ENCODE peak calls at places on chromosomes 7 and 10, in six cellular contexts. U is GM12878, R is K562, F is HepG2, N is HCT116, H is SK-N-SH. P is an unnamed sample.

GRCh38 chr7:64101126-64101942 is 56.1 kb downstream of the ZNF727 start:
- DNase-seq in R (no peak), F (no peak), N (no peak), U (no peak), H (no peak), P (no peak)

GRCh38 chr7:74221713-74222112 is 11.9 kb downstream of the LAT2 start:
- DNase-seq in U (no peak), R (no peak), H (no peak), N (no peak), F (no peak), P (no peak)

GRCh38 chr7:105808703-105809590 is 67.5 kb downstream of the ATXN7L1 start:
- DNase-seq in H (no peak), R (no peak), N (no peak), U (peak), F (no peak), P (no peak)

GRCh38 chr10:97718659-97719142 is 5.2 kb downstream of the MARVELD1 start:
- DNase-seq in N (peak), F (peak), U (no peak), R (no peak), H (peak), P (peak)

GRCh38 chr7:115707684-115708341 is 322.8 kb downstream of the TFEC start:
- DNase-seq in U (no peak), R (no peak), N (no peak), F (no peak), H (no peak), P (no peak)

GRCh38 chr7:111438369-111439289 is 123.7 kb downstream of the IMMP2L start:
- DNase-seq in N (no peak), H (no peak), R (peak), U (no peak), F (no peak), P (no peak)

GRCh38 chr7:4416436-4417092 is 265.5 kb upstream of the FOXK1 start:
- DNase-seq in H (peak), F (no peak), U (no peak), R (peak), N (no peak), P (no peak)

GRCh38 chr10:86601956-86602592 is 52.3 kb upstream of the OPN4 start:
- DNase-seq in F (peak), U (no peak), N (no peak), R (no peak), H (no peak), P (no peak)

GRCh38 chr7:78326870-78327269 is 528.3 kb downstream of the PHTF2 start:
- DNase-seq in H (no peak), U (no peak), N (no peak), R (no peak), F (no peak), P (no peak)

GRCh38 chr10:110600487-110601101 is 33.1 kb downstream of the SMC3 start:
- DNase-seq in F (peak), R (peak), H (peak), N (peak), U (no peak), P (no peak)

GRCh38 chr10:78531088-78531487 is 497.4 kb downstream of the RPS24 start:
- DNase-seq in U (no peak), N (no peak), R (no peak), F (no peak), H (no peak), P (no peak)

GRCh38 chr10:53487019-53487983 is 714.7 kb upstream of the MBL2 start:
- DNase-seq in U (no peak), N (no peak), F (no peak), H (no peak), R (no peak), P (no peak)

GRCh38 chr7:104795616-104796398 is 218.2 kb upstream of the KMT2E start:
- DNase-seq in H (no peak), F (no peak), R (no peak), U (no peak), N (no peak), P (no peak)

GRCh38 chr7:21942955-21943354 is 2.7 kb downstream of the CDCA7L start:
- DNase-seq in N (no peak), R (no peak), H (no peak), F (no peak), U (no peak), P (no peak)

GRCh38 chr7:1511829-1512422 is 7.7 kb upstream of the INTS1 start:
- DNase-seq in H (no peak), U (no peak), R (no peak), N (no peak), F (no peak), P (no peak)

GRCh38 chr10:110437761-110438341 is 59.9 kb upstream of the DUSP5 start:
- DNase-seq in N (no peak), H (no peak), F (no peak), U (no peak), R (no peak), P (no peak)

GRCh38 chr10:12594448-12594944 is 245.1 kb downstream of the CAMK1D start:
- DNase-seq in R (no peak), U (no peak), N (no peak), F (no peak), H (no peak), P (no peak)

GRCh38 chr7:134355925-134356324 is 39.2 kb upstream of the SLC35B4 start:
- DNase-seq in F (peak), U (no peak), N (no peak), H (no peak), R (no peak), P (no peak)
- TF ChIP-seq JUND in F (no peak), U (no peak), N (no peak), H (no peak), R (no peak), P (no peak)

DNA sequence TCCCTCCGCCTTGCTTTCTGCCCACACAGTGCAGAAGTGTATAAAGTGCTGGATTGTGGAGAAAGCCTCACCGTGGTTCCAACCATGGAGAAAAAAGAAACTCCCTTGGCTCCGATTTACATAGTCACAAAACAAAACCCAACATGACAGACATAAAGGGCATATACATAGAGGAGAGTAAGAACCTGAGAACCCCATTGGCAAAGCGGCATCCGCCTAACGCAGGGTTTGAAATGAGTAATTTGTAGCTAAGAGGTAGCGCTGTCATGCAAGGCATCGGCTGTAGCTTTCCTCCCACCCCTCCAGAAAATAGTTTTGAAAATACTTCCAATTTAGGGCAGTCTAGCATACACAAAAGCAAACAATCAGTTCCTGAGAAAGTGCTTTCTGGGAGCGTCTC is 126.0 kb upstream of the NRBF2 start:
- DNase-seq in N (no peak), R (no peak), U (no peak), F (no peak), H (no peak), P (no peak)
- TF ChIP-seq JUND in N (no peak), R (no peak), U (no peak), F (no peak), H (no peak), P (no peak)

GRCh38 chr7:46507601-46508000 is 586.5 kb upstream of the IGFBP3 start:
- DNase-seq in H (no peak), F (no peak), R (no peak), U (no peak), N (no peak), P (no peak)
- TF ChIP-seq JUND in H (no peak), F (no peak), R (no peak), U (no peak), N (no peak), P (no peak)

GRCh38 chr7:29139796-29140195 is 6.5 kb downstream of the CPVL start:
- DNase-seq in N (no peak), F (no peak), H (no peak), U (no peak), R (no peak), P (no peak)
- TF ChIP-seq JUND in N (no peak), F (no peak), H (no peak), U (no peak), R (no peak), P (no peak)

P was measured in T47D.